ENCODE peak calls at places on chromosome 9, in six cellular contexts. One of them, this sample, is unnamed.

GRCh38 chr9:124618476-124618875 is 111.3 kb upstream of the NR5A1 start:
- DNase-seq in uterus: no peak
- DNase-seq in fibroblast of the conjunctiva: no peak
- DNase-seq in stimulated activated CD8-positive, alpha-beta memory T cell treated with anti-CD3 and anti-CD28 coated beads, Interleukin-2, amount 100 ng/mL, for 48 hours: no peak
- DNase-seq in naive thymus-derived CD8-positive, alpha-beta T cell: no peak
- DNase-seq in retina: no peak
- DNase-seq in this sample: no peak

GRCh38 chr9:128180001-128180400 is 11.4 kb downstream of the CIZ1 start:
- DNase-seq in uterus: no peak
- DNase-seq in fibroblast of the conjunctiva: no peak
- DNase-seq in naive thymus-derived CD8-positive, alpha-beta T cell: no peak
- DNase-seq in stimulated activated CD8-positive, alpha-beta memory T cell treated with anti-CD3 and anti-CD28 coated beads, Interleukin-2, amount 100 ng/mL, for 48 hours: no peak
- DNase-seq in retina: no peak
- DNase-seq in this sample: no peak

GRCh38 chr9:134175291-134175807 is 11.0 kb upstream of the RNU6ATAC start:
- DNase-seq in fibroblast of the conjunctiva: no peak
- DNase-seq in retina: no peak
- DNase-seq in naive thymus-derived CD8-positive, alpha-beta T cell: no peak
- DNase-seq in uterus: no peak
- DNase-seq in stimulated activated CD8-positive, alpha-beta memory T cell treated with anti-CD3 and anti-CD28 coated beads, Interleukin-2, amount 100 ng/mL, for 48 hours: no peak
- DNase-seq in this sample: no peak

GRCh38 chr9:33517373-33517772 is 6.7 kb upstream of the ANKRD18B start:
- DNase-seq in naive thymus-derived CD8-positive, alpha-beta T cell: no peak
- DNase-seq in retina: peak; percentile 34
- DNase-seq in stimulated activated CD8-positive, alpha-beta memory T cell treated with anti-CD3 and anti-CD28 coated beads, Interleukin-2, amount 100 ng/mL, for 48 hours: no peak
- DNase-seq in uterus: no peak
- DNase-seq in fibroblast of the conjunctiva: no peak
- DNase-seq in this sample: no peak

GRCh38 chr9:107536462-107536861 is 46.9 kb upstream of the KLF4 start:
- DNase-seq in retina: no peak
- DNase-seq in fibroblast of the conjunctiva: no peak
- DNase-seq in uterus: no peak
- DNase-seq in naive thymus-derived CD8-positive, alpha-beta T cell: no peak
- DNase-seq in stimulated activated CD8-positive, alpha-beta memory T cell treated with anti-CD3 and anti-CD28 coated beads, Interleukin-2, amount 100 ng/mL, for 48 hours: no peak
- DNase-seq in this sample: no peak

GRCh38 chr9:88477300-88477751 is 57.7 kb upstream of the NXNL2 start:
- DNase-seq in uterus: no peak
- DNase-seq in stimulated activated CD8-positive, alpha-beta memory T cell treated with anti-CD3 and anti-CD28 coated beads, Interleukin-2, amount 100 ng/mL, for 48 hours: no peak
- DNase-seq in retina: no peak
- DNase-seq in fibroblast of the conjunctiva: peak; percentile 24
- DNase-seq in naive thymus-derived CD8-positive, alpha-beta T cell: no peak
- DNase-seq in this sample: no peak

GRCh38 chr9:75358837-75359236 is 270.5 kb downstream of the OSTF1 start:
- DNase-seq in uterus: no peak
- DNase-seq in stimulated activated CD8-positive, alpha-beta memory T cell treated with anti-CD3 and anti-CD28 coated beads, Interleukin-2, amount 100 ng/mL, for 48 hours: no peak
- DNase-seq in retina: no peak
- DNase-seq in fibroblast of the conjunctiva: no peak
- DNase-seq in naive thymus-derived CD8-positive, alpha-beta T cell: no peak
- DNase-seq in this sample: no peak

GRCh38 chr9:121640076-121640475 is 11.4 kb upstream of the DAB2IP start:
- DNase-seq in naive thymus-derived CD8-positive, alpha-beta T cell: no peak
- DNase-seq in fibroblast of the conjunctiva: no peak
- DNase-seq in retina: peak; percentile 56
- DNase-seq in uterus: peak; percentile 54
- DNase-seq in stimulated activated CD8-positive, alpha-beta memory T cell treated with anti-CD3 and anti-CD28 coated beads, Interleukin-2, amount 100 ng/mL, for 48 hours: peak; percentile 29
- DNase-seq in this sample: peak; percentile 71

GRCh38 chr9:80052830-80053229 is 481.1 kb downstream of the TLE4 start:
- DNase-seq in stimulated activated CD8-positive, alpha-beta memory T cell treated with anti-CD3 and anti-CD28 coated beads, Interleukin-2, amount 100 ng/mL, for 48 hours: no peak
- DNase-seq in retina: no peak
- DNase-seq in naive thymus-derived CD8-positive, alpha-beta T cell: no peak
- DNase-seq in uterus: no peak
- DNase-seq in fibroblast of the conjunctiva: no peak
- DNase-seq in this sample: no peak

GRCh38 chr9:113501821-113502220 is 38.3 kb downstream of the RGS3 start:
- DNase-seq in stimulated activated CD8-positive, alpha-beta memory T cell treated with anti-CD3 and anti-CD28 coated beads, Interleukin-2, amount 100 ng/mL, for 48 hours: no peak
- DNase-seq in naive thymus-derived CD8-positive, alpha-beta T cell: no peak
- DNase-seq in uterus: no peak
- DNase-seq in retina: no peak
- DNase-seq in fibroblast of the conjunctiva: no peak
- DNase-seq in this sample: no peak

GRCh38 chr9:18976368-18977238 is 56.4 kb downstream of the SAXO1 start:
- DNase-seq in uterus: no peak
- DNase-seq in stimulated activated CD8-positive, alpha-beta memory T cell treated with anti-CD3 and anti-CD28 coated beads, Interleukin-2, amount 100 ng/mL, for 48 hours: no peak
- DNase-seq in retina: no peak
- DNase-seq in naive thymus-derived CD8-positive, alpha-beta T cell: no peak
- DNase-seq in fibroblast of the conjunctiva: no peak
- DNase-seq in this sample: no peak

GRCh38 chr9:18857334-18857733 is 175.7 kb downstream of the SAXO1 start:
- DNase-seq in retina: no peak
- DNase-seq in naive thymus-derived CD8-positive, alpha-beta T cell: no peak
- DNase-seq in stimulated activated CD8-positive, alpha-beta memory T cell treated with anti-CD3 and anti-CD28 coated beads, Interleukin-2, amount 100 ng/mL, for 48 hours: no peak
- DNase-seq in fibroblast of the conjunctiva: no peak
- DNase-seq in uterus: no peak
- DNase-seq in this sample: no peak

GRCh38 chr9:114558027-114558675 is 29.4 kb upstream of the ATP6V1G1 start:
- DNase-seq in uterus: no peak
- DNase-seq in naive thymus-derived CD8-positive, alpha-beta T cell: no peak
- DNase-seq in stimulated activated CD8-positive, alpha-beta memory T cell treated with anti-CD3 and anti-CD28 coated beads, Interleukin-2, amount 100 ng/mL, for 48 hours: no peak
- DNase-seq in fibroblast of the conjunctiva: no peak
- DNase-seq in retina: no peak
- DNase-seq in this sample: no peak

GRCh38 chr9:134165357-134166315 is 1.3 kb upstream of the RNU6ATAC start:
- DNase-seq in uterus: no peak
- DNase-seq in fibroblast of the conjunctiva: no peak
- DNase-seq in stimulated activated CD8-positive, alpha-beta memory T cell treated with anti-CD3 and anti-CD28 coated beads, Interleukin-2, amount 100 ng/mL, for 48 hours: no peak
- DNase-seq in naive thymus-derived CD8-positive, alpha-beta T cell: peak; percentile 47
- DNase-seq in retina: peak; percentile 79
- DNase-seq in this sample: peak; percentile 41

GRCh38 chr9:109745335-109746283 is 34.4 kb upstream of the PALM2AKAP2 start:
- DNase-seq in retina: no peak
- DNase-seq in stimulated activated CD8-positive, alpha-beta memory T cell treated with anti-CD3 and anti-CD28 coated beads, Interleukin-2, amount 100 ng/mL, for 48 hours: no peak
- DNase-seq in naive thymus-derived CD8-positive, alpha-beta T cell: no peak
- DNase-seq in uterus: peak; percentile 65
- DNase-seq in fibroblast of the conjunctiva: no peak
- DNase-seq in this sample: peak; percentile 66

GRCh38 chr9:132541966-132542830 is 40.2 kb upstream of the BARHL1 start:
- DNase-seq in stimulated activated CD8-positive, alpha-beta memory T cell treated with anti-CD3 and anti-CD28 coated beads, Interleukin-2, amount 100 ng/mL, for 48 hours: no peak
- DNase-seq in naive thymus-derived CD8-positive, alpha-beta T cell: no peak
- DNase-seq in fibroblast of the conjunctiva: no peak
- DNase-seq in uterus: no peak
- DNase-seq in retina: no peak
- DNase-seq in this sample: no peak

GRCh38 chr9:131650254-131650653 is 89.6 kb downstream of the RAPGEF1 start:
- DNase-seq in stimulated activated CD8-positive, alpha-beta memory T cell treated with anti-CD3 and anti-CD28 coated beads, Interleukin-2, amount 100 ng/mL, for 48 hours: no peak
- DNase-seq in fibroblast of the conjunctiva: peak; percentile 66
- DNase-seq in uterus: no peak
- DNase-seq in naive thymus-derived CD8-positive, alpha-beta T cell: no peak
- DNase-seq in retina: no peak
- DNase-seq in this sample: peak; percentile 99

GRCh38 chr9:135348076-135348787 is 131.3 kb upstream of the PPP1R26 start:
- DNase-seq in retina: no peak
- DNase-seq in naive thymus-derived CD8-positive, alpha-beta T cell: no peak
- DNase-seq in fibroblast of the conjunctiva: no peak
- DNase-seq in stimulated activated CD8-positive, alpha-beta memory T cell treated with anti-CD3 and anti-CD28 coated beads, Interleukin-2, amount 100 ng/mL, for 48 hours: no peak
- DNase-seq in uterus: no peak
- DNase-seq in this sample: no peak

GRCh38 chr9:111728617-111729366 is 65.9 kb downstream of the SHOC1 start:
- DNase-seq in retina: no peak
- DNase-seq in stimulated activated CD8-positive, alpha-beta memory T cell treated with anti-CD3 and anti-CD28 coated beads, Interleukin-2, amount 100 ng/mL, for 48 hours: no peak
- DNase-seq in naive thymus-derived CD8-positive, alpha-beta T cell: no peak
- DNase-seq in fibroblast of the conjunctiva: peak; percentile 59
- DNase-seq in uterus: no peak
- DNase-seq in this sample: no peak

GRCh38 chr9:113656771-113657670 is 193.5 kb downstream of the RGS3 start:
- DNase-seq in fibroblast of the conjunctiva: no peak
- DNase-seq in naive thymus-derived CD8-positive, alpha-beta T cell: no peak
- DNase-seq in uterus: no peak
- DNase-seq in stimulated activated CD8-positive, alpha-beta memory T cell treated with anti-CD3 and anti-CD28 coated beads, Interleukin-2, amount 100 ng/mL, for 48 hours: no peak
- DNase-seq in retina: no peak
- DNase-seq in this sample: no peak

GRCh38 chr9:75960561-75960960 is 70.1 kb downstream of the PCSK5 start:
- DNase-seq in stimulated activated CD8-positive, alpha-beta memory T cell treated with anti-CD3 and anti-CD28 coated beads, Interleukin-2, amount 100 ng/mL, for 48 hours: no peak
- DNase-seq in naive thymus-derived CD8-positive, alpha-beta T cell: no peak
- DNase-seq in retina: no peak
- DNase-seq in fibroblast of the conjunctiva: no peak
- DNase-seq in uterus: no peak
- DNase-seq in this sample: no peak

GRCh38 chr9:126508928-126509327 is 104.8 kb upstream of the LMX1B start:
- DNase-seq in uterus: no peak
- DNase-seq in stimulated activated CD8-positive, alpha-beta memory T cell treated with anti-CD3 and anti-CD28 coated beads, Interleukin-2, amount 100 ng/mL, for 48 hours: no peak
- DNase-seq in naive thymus-derived CD8-positive, alpha-beta T cell: no peak
- DNase-seq in fibroblast of the conjunctiva: no peak
- DNase-seq in retina: no peak
- DNase-seq in this sample: no peak

GRCh38 chr9:2496934-2497333 is 124.7 kb upstream of the VLDLR start:
- DNase-seq in uterus: no peak
- DNase-seq in naive thymus-derived CD8-positive, alpha-beta T cell: no peak
- DNase-seq in stimulated activated CD8-positive, alpha-beta memory T cell treated with anti-CD3 and anti-CD28 coated beads, Interleukin-2, amount 100 ng/mL, for 48 hours: no peak
- DNase-seq in fibroblast of the conjunctiva: no peak
- DNase-seq in retina: no peak
- DNase-seq in this sample: no peak

This sample was measured in gastrocnemius medialis.